ENCODE peak calls at places on chromosomes 7 and 10, in five cellular contexts. One of them, this sample, is unnamed.
A peak's percentile ranks its signal among the peaks of the same experiment; 100 is the strongest.

GRCh38 chr10:74677951-74678350 is 148.4 kb upstream of the KAT6B start:
- DNase-seq in A549: no peak
- DNase-seq in IMR-90: no peak
- DNase-seq in K562: no peak
- DNase-seq in HepG2: no peak
- DNase-seq in this sample: no peak

GRCh38 chr7:23474098-23474828 is 4.0 kb upstream of the IGF2BP3 start:
- DNase-seq in A549: peak; percentile 98
- DNase-seq in IMR-90: peak; percentile 95
- DNase-seq in K562: peak; percentile 97
- DNase-seq in HepG2: peak; percentile 96
- DNase-seq in this sample: peak; percentile 94

GRCh38 chr7:131544449-131545425 is 11.7 kb downstream of the PODXL start:
- DNase-seq in A549: peak; percentile 66
- DNase-seq in IMR-90: peak; percentile 35
- DNase-seq in K562: peak; percentile 49
- DNase-seq in HepG2: peak; percentile 73
- DNase-seq in this sample: no peak

GRCh38 chr7:97116308-97116707 is 1.2 kb upstream of the SDHAF3 start:
- DNase-seq in A549: no peak
- DNase-seq in IMR-90: no peak
- DNase-seq in K562: no peak
- DNase-seq in HepG2: no peak
- DNase-seq in this sample: no peak

GRCh38 chr10:10007972-10008371 is 1009.7 kb upstream of the CELF2 start:
- DNase-seq in A549: no peak
- DNase-seq in IMR-90: no peak
- DNase-seq in K562: no peak
- DNase-seq in HepG2: no peak
- DNase-seq in this sample: no peak

GRCh38 chr7:136116186-136116585 is 139.0 kb upstream of the MTPN start:
- DNase-seq in A549: no peak
- DNase-seq in IMR-90: no peak
- DNase-seq in K562: no peak
- DNase-seq in HepG2: no peak
- DNase-seq in this sample: no peak

GRCh38 chr10:53646525-53646924 is 873.9 kb upstream of the MBL2 start:
- DNase-seq in A549: no peak
- DNase-seq in IMR-90: no peak
- DNase-seq in K562: no peak
- DNase-seq in HepG2: no peak
- DNase-seq in this sample: no peak

GRCh38 chr10:26697922-26698608 is 564 bp downstream of the PDSS1 start:
- DNase-seq in A549: no peak
- DNase-seq in IMR-90: no peak
- DNase-seq in K562: no peak
- DNase-seq in HepG2: no peak
- DNase-seq in this sample: no peak

GRCh38 chr10:21758239-21758638 is 224.2 kb downstream of the MLLT10 start:
- DNase-seq in A549: no peak
- DNase-seq in IMR-90: no peak
- DNase-seq in K562: no peak
- DNase-seq in HepG2: no peak
- DNase-seq in this sample: no peak

GRCh38 chr7:47185193-47185592 is 396.7 kb downstream of the TNS3 start:
- DNase-seq in A549: no peak
- DNase-seq in IMR-90: no peak
- DNase-seq in K562: no peak
- DNase-seq in HepG2: no peak
- DNase-seq in this sample: no peak

GRCh38 chr10:55091691-55092328 is 290.8 kb upstream of the PCDH15 start:
- DNase-seq in A549: peak; percentile 2
- DNase-seq in IMR-90: peak; percentile 1
- DNase-seq in K562: no peak
- DNase-seq in HepG2: no peak
- DNase-seq in this sample: no peak

GRCh38 chr7:76514926-76515325 is 4.6 kb downstream of the UPK3B start:
- DNase-seq in A549: no peak
- DNase-seq in IMR-90: no peak
- DNase-seq in K562: peak; percentile 14
- DNase-seq in HepG2: no peak
- DNase-seq in this sample: no peak

GRCh38 chr7:113267885-113268284 is 149.5 kb upstream of the SMIM30 start:
- DNase-seq in A549: no peak
- DNase-seq in IMR-90: peak; percentile 91
- DNase-seq in K562: no peak
- DNase-seq in HepG2: no peak
- DNase-seq in this sample: no peak

GRCh38 chr7:51013218-51013786 is 230.6 kb upstream of the GRB10 start:
- DNase-seq in A549: no peak
- DNase-seq in IMR-90: no peak
- DNase-seq in K562: no peak
- DNase-seq in HepG2: no peak
- DNase-seq in this sample: no peak

GRCh38 chr10:69988094-69988493 is 64.6 kb upstream of the MACROH2A2 start:
- DNase-seq in A549: no peak
- DNase-seq in IMR-90: peak; percentile 59
- DNase-seq in K562: no peak
- DNase-seq in HepG2: no peak
- DNase-seq in this sample: no peak

GRCh38 chr10:80596391-80597257 is 58.9 kb downstream of the SH2D4B start:
- DNase-seq in A549: peak; percentile 73
- DNase-seq in IMR-90: peak; percentile 46
- DNase-seq in K562: peak; percentile 82
- DNase-seq in HepG2: peak; percentile 42
- DNase-seq in this sample: peak; percentile 63

GRCh38 chr7:152336754-152337368 is 98.9 kb downstream of the KMT2C start:
- DNase-seq in A549: peak; percentile 71
- DNase-seq in IMR-90: peak; percentile 48
- DNase-seq in K562: no peak
- DNase-seq in HepG2: peak; percentile 53
- DNase-seq in this sample: no peak

GRCh38 chr10:21813944-21814343 is 189.6 kb downstream of the DNAJC1 start:
- DNase-seq in A549: no peak
- DNase-seq in IMR-90: no peak
- DNase-seq in K562: no peak
- DNase-seq in HepG2: no peak
- DNase-seq in this sample: no peak

GRCh38 chr10:42640610-42641229 is 2.4 kb upstream of the ZNF33B start:
- DNase-seq in A549: peak; percentile 54
- DNase-seq in IMR-90: no peak
- DNase-seq in K562: no peak
- DNase-seq in HepG2: no peak
- DNase-seq in this sample: no peak

GRCh38 chr10:76111986-76112825 is 680.8 kb downstream of the LRMDA start:
- DNase-seq in A549: no peak
- DNase-seq in IMR-90: no peak
- DNase-seq in K562: no peak
- DNase-seq in HepG2: no peak
- DNase-seq in this sample: no peak

GRCh38 chr7:151080522-151081169 is at the start of gene FASTK:
- DNase-seq in A549: peak; percentile 89
- DNase-seq in IMR-90: peak; percentile 88
- DNase-seq in K562: peak; percentile 87
- DNase-seq in HepG2: peak; percentile 77
- DNase-seq in this sample: no peak

GRCh38 chr10:61283489-61284221 is 169.5 kb downstream of the TMEM26 start:
- DNase-seq in A549: no peak
- DNase-seq in IMR-90: no peak
- DNase-seq in K562: no peak
- DNase-seq in HepG2: no peak
- DNase-seq in this sample: no peak

GRCh38 chr7:141071855-141072547 is 1.9 kb upstream of the TMEM178B start:
- DNase-seq in A549: no peak
- DNase-seq in IMR-90: no peak
- DNase-seq in K562: no peak
- DNase-seq in HepG2: no peak
- DNase-seq in this sample: peak; percentile 74

GRCh38 chr10:96720422-96721206 is at the start of gene PIK3AP1:
- DNase-seq in A549: peak; percentile 12
- DNase-seq in IMR-90: no peak
- DNase-seq in K562: peak; percentile 66
- DNase-seq in HepG2: no peak
- DNase-seq in this sample: peak; percentile 21

GRCh38 chr10:96719205-96719604 is 1.1 kb downstream of the PIK3AP1 start:
- DNase-seq in A549: no peak
- DNase-seq in IMR-90: no peak
- DNase-seq in K562: no peak
- DNase-seq in HepG2: no peak
- DNase-seq in this sample: no peak

GRCh38 chr10:96718304-96718990 is 1.9 kb downstream of the PIK3AP1 start:
- DNase-seq in A549: no peak
- DNase-seq in IMR-90: no peak
- DNase-seq in K562: no peak
- DNase-seq in HepG2: no peak
- DNase-seq in this sample: no peak

GRCh38 chr10:96721207-96721572 is 876 bp upstream of the PIK3AP1 start:
- DNase-seq in A549: no peak
- DNase-seq in IMR-90: no peak
- DNase-seq in K562: no peak
- DNase-seq in HepG2: no peak
- DNase-seq in this sample: no peak

GRCh38 chr10:96719850-96720421 is 378 bp downstream of the PIK3AP1 start:
- DNase-seq in A549: peak; percentile 49
- DNase-seq in IMR-90: no peak
- DNase-seq in K562: peak; percentile 34
- DNase-seq in HepG2: peak; percentile 16
- DNase-seq in this sample: peak; percentile 27
- TF ChIP-seq RFX5 in A549: no peak
- TF ChIP-seq RFX5 in IMR-90: no peak
- TF ChIP-seq RFX5 in K562: no peak
- TF ChIP-seq RFX5 in HepG2: no peak
- TF ChIP-seq RFX5 in this sample: no peak

GRCh38 chr10:4396401-4397283 is 429.4 kb upstream of the AKR1E2 start:
- DNase-seq in A549: no peak
- DNase-seq in IMR-90: no peak
- DNase-seq in K562: no peak
- DNase-seq in HepG2: no peak
- DNase-seq in this sample: no peak

GRCh38 chr10:4395731-4396130 is 430.3 kb upstream of the AKR1E2 start:
- DNase-seq in A549: no peak
- DNase-seq in IMR-90: no peak
- DNase-seq in K562: no peak
- DNase-seq in HepG2: no peak
- DNase-seq in this sample: no peak

GRCh38 chr10:4390219-4390618 is 435.8 kb upstream of the AKR1E2 start:
- DNase-seq in A549: no peak
- DNase-seq in IMR-90: no peak
- DNase-seq in K562: no peak
- DNase-seq in HepG2: no peak
- DNase-seq in this sample: no peak

GRCh38 chr10:4397337-4397736 is 428.7 kb upstream of the AKR1E2 start:
- DNase-seq in A549: no peak
- DNase-seq in IMR-90: no peak
- DNase-seq in K562: no peak
- DNase-seq in HepG2: no peak
- DNase-seq in this sample: no peak

DNA sequence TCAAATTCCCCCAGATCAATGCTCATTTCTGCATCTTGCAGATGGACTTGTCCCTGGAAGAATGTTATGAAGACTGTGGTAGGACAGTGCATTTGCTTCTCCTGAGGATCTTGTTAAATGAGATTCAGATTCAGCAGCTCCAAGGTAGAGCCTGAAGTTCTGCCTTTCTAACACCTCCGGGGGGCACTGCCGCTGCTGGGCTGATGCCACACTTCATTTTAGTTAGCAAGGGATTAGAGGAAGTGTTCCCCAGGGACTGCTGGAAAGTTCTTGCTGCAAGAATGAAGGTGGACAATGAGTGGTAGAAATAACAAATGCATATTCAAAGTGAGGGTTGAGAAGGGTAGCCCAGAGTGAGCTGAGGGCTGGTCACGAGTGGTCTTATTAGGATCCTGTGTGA is 434.3 kb upstream of the AKR1E2 start:
- DNase-seq in A549: peak; percentile 24
- DNase-seq in IMR-90: no peak
- DNase-seq in K562: no peak
- DNase-seq in HepG2: no peak
- DNase-seq in this sample: peak; percentile 19
- TF ChIP-seq MAFK in A549: no peak
- TF ChIP-seq MAFK in IMR-90: no peak
- TF ChIP-seq MAFK in K562: no peak
- TF ChIP-seq MAFK in HepG2: no peak
- TF ChIP-seq MAFK in this sample: no peak

GRCh38 chr7:79781716-79782115 is 328.2 kb upstream of the MAGI2 start:
- DNase-seq in A549: no peak
- DNase-seq in IMR-90: no peak
- DNase-seq in K562: no peak
- DNase-seq in HepG2: no peak
- DNase-seq in this sample: no peak
- TF ChIP-seq RFX5 in A549: no peak
- TF ChIP-seq RFX5 in IMR-90: no peak
- TF ChIP-seq RFX5 in K562: no peak
- TF ChIP-seq RFX5 in HepG2: no peak
- TF ChIP-seq RFX5 in this sample: no peak

GRCh38 chr7:17304926-17305325 is 6.5 kb downstream of the AHR start:
- DNase-seq in A549: peak; percentile 79
- DNase-seq in IMR-90: peak; percentile 88
- DNase-seq in K562: no peak
- DNase-seq in HepG2: no peak
- DNase-seq in this sample: no peak
- TF ChIP-seq MAFK in A549: no peak
- TF ChIP-seq MAFK in IMR-90: no peak
- TF ChIP-seq MAFK in K562: no peak
- TF ChIP-seq MAFK in HepG2: no peak
- TF ChIP-seq MAFK in this sample: no peak

GRCh38 chr10:102775973-102776669 is 32.4 kb downstream of the WBP1L start:
- DNase-seq in A549: no peak
- DNase-seq in IMR-90: peak; percentile 91
- DNase-seq in K562: peak; percentile 22
- DNase-seq in HepG2: peak; percentile 36
- DNase-seq in this sample: no peak
- TF ChIP-seq RFX5 in A549: no peak
- TF ChIP-seq RFX5 in IMR-90: no peak
- TF ChIP-seq RFX5 in K562: no peak
- TF ChIP-seq RFX5 in HepG2: no peak
- TF ChIP-seq RFX5 in this sample: no peak